ENCODE peak calls at places on chromosomes 16 and 17, in nine cellular contexts. D is A549; N is activated T-helper 2 cell treated with anti-CD3 and anti-CD28 coated beads, Interferon-gamma antibody, Interleukin-2, Interleukin-4, amounts not matched to agents 10 μg/mL and 5 μg/mL and 100 μg/mL, durations not matched to agents 14 hours and 24 hours and 36 hours; Z is activated T-cell treated with anti-CD3 and anti-CD28 coated beads, Interleukin-2, amount 50 U/mL, for 72 hours; Q is activated gamma-delta T cell treated with Interleukin-2 at 50 U/mL for 16 hours; C is pancreas; L is sigmoid colon; K is EL; A is cardiac muscle cell. F is an unnamed sample.

GRCh38 chr17:920190-920589 is 59.4 kb downstream of the NXN start:
- DNase-seq in Q (no peak), Z (no peak), N (no peak), K (no peak), D (no peak), A (no peak), L (no peak), C (no peak), F (no peak)

GRCh38 chr17:57068222-57068658 is 16.8 kb upstream of the AKAP1 start:
- DNase-seq in K (no peak), Q (no peak), A (no peak), Z (no peak), C (no peak), D (no peak), L (no peak), N (no peak), F (no peak)

GRCh38 chr17:42042598-42043319 is 7.6 kb downstream of the C17orf113 start:
- DNase-seq in C (peak; percentile 74), D (no peak), Z (no peak), Q (no peak), L (no peak), K (no peak), N (no peak), A (no peak), F (no peak)

GRCh38 chr17:19304209-19304608 is 58.3 kb downstream of the B9D1 start:
- DNase-seq in D (peak; percentile 31), A (no peak), Q (no peak), Z (no peak), K (peak; percentile 81), L (peak; percentile 72), C (peak; percentile 31), N (no peak), F (peak; percentile 93)

GRCh38 chr17:73210002-73210678 is 17.3 kb downstream of the COG1 start:
- DNase-seq in D (no peak), Q (no peak), A (no peak), L (no peak), C (no peak), N (no peak), K (peak; percentile 34), Z (no peak), F (no peak)

GRCh38 chr17:64020068-64020766 is at the start of gene ICAM2:
- DNase-seq in Q (peak; percentile 89), D (no peak), N (peak; percentile 88), C (no peak), Z (peak; percentile 83), L (peak; percentile 79), K (no peak), A (no peak), F (peak; percentile 72)

GRCh38 chr17:71866095-71866494 is 254.7 kb upstream of the SOX9 start:
- DNase-seq in K (no peak), Q (no peak), D (no peak), Z (no peak), A (no peak), N (no peak), L (no peak), C (no peak), F (no peak)

GRCh38 chr16:71645450-71645849 is 19.5 kb downstream of the MARVELD3 start:
- DNase-seq in D (peak; percentile 63), K (peak; percentile 33), N (no peak), Q (no peak), C (peak; percentile 32), Z (no peak), L (no peak), A (peak; percentile 17), F (peak; percentile 61)

GRCh38 chr16:67936876-67937605 is 391 bp upstream of the PSMB10 start:
- DNase-seq in A (no peak), Q (peak; percentile 76), D (no peak), L (no peak), C (no peak), Z (peak; percentile 82), N (peak; percentile 83), K (peak; percentile 79), F (peak; percentile 93)

GRCh38 chr16:89599451-89599858 is 14.0 kb upstream of the DPEP1 start:
- DNase-seq in C (no peak), N (no peak), A (peak; percentile 69), D (peak; percentile 81), L (no peak), K (peak; percentile 52), Q (peak; percentile 59), Z (peak; percentile 55), F (peak; percentile 60)

GRCh38 chr16:85238233-85238647 is 126.0 kb upstream of the CIBAR2 start:
- DNase-seq in L (peak; percentile 93), Q (no peak), A (peak; percentile 45), D (no peak), C (no peak), N (no peak), K (peak; percentile 29), Z (no peak), F (no peak)

GRCh38 chr16:18841833-18842525 is 40.6 kb upstream of the ARL6IP1 start:
- DNase-seq in K (no peak), D (no peak), N (no peak), Q (no peak), C (no peak), L (no peak), A (no peak), Z (no peak), F (no peak)

GRCh38 chr16:15785386-15786059 is 71.3 kb downstream of the MYH11 start:
- DNase-seq in L (no peak), Q (no peak), D (no peak), C (no peak), Z (no peak), N (no peak), K (no peak), A (no peak), F (no peak)

GRCh38 chr17:40315206-40315605 is 6.2 kb downstream of the RARA start:
- DNase-seq in L (no peak), Q (no peak), K (no peak), C (no peak), A (no peak), Z (no peak), N (no peak), D (no peak), F (no peak)

GRCh38 chr17:57739402-57740224 is 5.5 kb downstream of the CCDC182 start:
- DNase-seq in A (peak; percentile 29), L (no peak), D (peak; percentile 53), Q (no peak), Z (peak; percentile 21), K (no peak), N (no peak), C (no peak), F (peak; percentile 43)

GRCh38 chr17:58402047-58402446 is 15.3 kb downstream of the RNF43 start:
- DNase-seq in C (no peak), L (no peak), A (no peak), N (no peak), K (peak; percentile 70), D (no peak), Z (peak; percentile 18), Q (no peak), F (no peak)

GRCh38 chr17:11272191-11272590 is 31.2 kb downstream of the SHISA6 start:
- DNase-seq in K (no peak), A (no peak), Z (no peak), L (no peak), C (no peak), D (no peak), N (no peak), Q (no peak), F (no peak)

GRCh38 chr17:64781394-64781793 is 119.3 kb upstream of the SMURF2 start:
- DNase-seq in C (peak; percentile 34), Z (peak; percentile 61), A (peak; percentile 49), N (peak; percentile 49), L (peak; percentile 77), D (no peak), Q (no peak), K (peak; percentile 19), F (peak; percentile 81)

GRCh38 chr16:70781800-70782199 is 19.2 kb downstream of the VAC14 start:
- DNase-seq in K (no peak), D (no peak), N (no peak), C (no peak), Z (no peak), Q (no peak), A (no peak), L (no peak), F (no peak)

GRCh38 chr16:55179858-55180585 is 144.0 kb upstream of the IRX6 start:
- DNase-seq in Z (no peak), C (no peak), Q (no peak), A (peak; percentile 9), N (no peak), K (no peak), L (no peak), D (no peak), F (no peak)

GRCh38 chr16:66895999-66896398 is 15.7 kb downstream of the PDP2 start:
- DNase-seq in Z (no peak), L (no peak), A (no peak), K (no peak), D (no peak), N (no peak), Q (no peak), C (no peak), F (no peak)

GRCh38 chr16:77424841-77425604 is 9.8 kb downstream of the ADAMTS18 start:
- DNase-seq in Q (no peak), N (no peak), Z (no peak), D (no peak), L (no peak), K (no peak), A (no peak), C (no peak), F (no peak)

GRCh38 chr17:19750835-19751234 is 2.7 kb upstream of the ALDH3A1 start:
- DNase-seq in K (no peak), Q (no peak), D (peak; percentile 55), C (no peak), N (no peak), L (no peak), A (no peak), Z (no peak), F (no peak)

GRCh38 chr17:9676742-9677387 is 31.5 kb downstream of the USP43 start:
- DNase-seq in Q (no peak), Z (peak; percentile 44), L (no peak), A (no peak), C (peak; percentile 17), N (no peak), K (peak; percentile 67), D (peak; percentile 84), F (no peak)

GRCh38 chr17:73595068-73595865 is 49.0 kb downstream of the SDK2 start:
- DNase-seq in K (no peak), A (peak; percentile 51), N (no peak), D (no peak), L (no peak), C (peak; percentile 13), Q (peak; percentile 42), Z (peak; percentile 41), F (peak; percentile 28)

GRCh38 chr17:62565817-62566216 is 61.7 kb upstream of the MRC2 start:
- DNase-seq in Q (no peak), A (no peak), N (no peak), Z (no peak), K (peak; percentile 87), D (peak; percentile 47), L (no peak), C (no peak), F (no peak)

GRCh38 chr16:67672739-67673662 is 6.4 kb downstream of the C16orf86 start:
- DNase-seq in C (peak; percentile 66), A (peak; percentile 68), Q (no peak), D (peak; percentile 58), K (peak; percentile 72), N (no peak), L (peak; percentile 83), Z (peak; percentile 66), F (peak; percentile 75)

GRCh38 chr17:43027091-43028032 is 2.3 kb downstream of the RND2 start:
- DNase-seq in N (no peak), D (no peak), Q (no peak), L (no peak), A (no peak), K (no peak), C (no peak), Z (no peak), F (no peak)

F was measured in NB4.